ENCODE peak calls at places on chromosomes 1 and 21, in five cellular contexts. One of them, this sample, is unnamed.

GRCh38 chr1:226699166-226699565 is 39.9 kb downstream of the ITPKB start:
- DNase-seq in PC-3: no peak
- DNase-seq in neural progenitor cell: no peak
- DNase-seq in hepatocyte: no peak
- DNase-seq in GM23338: no peak
- DNase-seq in this sample: no peak

GRCh38 chr21:42237161-42237560 is 18.2 kb downstream of the ABCG1 start:
- DNase-seq in PC-3: no peak
- DNase-seq in neural progenitor cell: no peak
- DNase-seq in hepatocyte: no peak
- DNase-seq in GM23338: no peak
- DNase-seq in this sample: no peak

GRCh38 chr1:231421616-231421970 is 494 bp downstream of the EGLN1 start:
- DNase-seq in PC-3: peak; percentile 57
- DNase-seq in neural progenitor cell: no peak
- DNase-seq in hepatocyte: peak; percentile 74
- DNase-seq in GM23338: no peak
- DNase-seq in this sample: peak; percentile 63

GRCh38 chr1:85358702-85359438 is 82.4 kb upstream of the BCL10 start:
- DNase-seq in PC-3: peak; percentile 30
- DNase-seq in neural progenitor cell: no peak
- DNase-seq in hepatocyte: no peak
- DNase-seq in GM23338: no peak
- DNase-seq in this sample: no peak

GRCh38 chr1:19769211-19769932 is 30.3 kb downstream of the TMCO4 start:
- DNase-seq in PC-3: no peak
- DNase-seq in neural progenitor cell: no peak
- DNase-seq in hepatocyte: no peak
- DNase-seq in GM23338: no peak
- DNase-seq in this sample: no peak

GRCh38 chr1:185439727-185440415 is 122.8 kb upstream of the IVNS1ABP start:
- DNase-seq in PC-3: peak; percentile 83
- DNase-seq in neural progenitor cell: no peak
- DNase-seq in hepatocyte: peak; percentile 57
- DNase-seq in GM23338: no peak
- DNase-seq in this sample: no peak

GRCh38 chr1:232211149-232211548 is 418.8 kb downstream of the SIPA1L2 start:
- DNase-seq in PC-3: peak; percentile 28
- DNase-seq in neural progenitor cell: peak; percentile 20
- DNase-seq in hepatocyte: no peak
- DNase-seq in GM23338: peak; percentile 78
- DNase-seq in this sample: no peak

GRCh38 chr1:15023976-15024375 is 129.6 kb upstream of the TMEM51 start:
- DNase-seq in PC-3: no peak
- DNase-seq in neural progenitor cell: no peak
- DNase-seq in hepatocyte: no peak
- DNase-seq in GM23338: no peak
- DNase-seq in this sample: no peak

GRCh38 chr1:36446261-36446660 is 4.0 kb downstream of the OSCP1 start:
- DNase-seq in PC-3: no peak
- DNase-seq in neural progenitor cell: peak; percentile 64
- DNase-seq in hepatocyte: no peak
- DNase-seq in GM23338: peak; percentile 86
- DNase-seq in this sample: no peak

GRCh38 chr21:18023099-18023498 is 203.9 kb upstream of the C21orf91 start:
- DNase-seq in PC-3: no peak
- DNase-seq in neural progenitor cell: peak; percentile 47
- DNase-seq in hepatocyte: no peak
- DNase-seq in GM23338: peak; percentile 17
- DNase-seq in this sample: no peak

GRCh38 chr1:3464649-3465025 is 10.2 kb downstream of the ARHGEF16 start:
- DNase-seq in PC-3: no peak
- DNase-seq in neural progenitor cell: no peak
- DNase-seq in hepatocyte: no peak
- DNase-seq in GM23338: no peak
- DNase-seq in this sample: no peak

GRCh38 chr21:45970674-45971486 is 10.7 kb upstream of the COL6A1 start:
- DNase-seq in PC-3: peak; percentile 62
- DNase-seq in neural progenitor cell: peak; percentile 82
- DNase-seq in hepatocyte: peak; percentile 83
- DNase-seq in GM23338: peak; percentile 79
- DNase-seq in this sample: peak; percentile 33

GRCh38 chr1:37940299-37940947 is 6.4 kb downstream of the INPP5B start:
- DNase-seq in PC-3: no peak
- DNase-seq in neural progenitor cell: no peak
- DNase-seq in hepatocyte: peak; percentile 44
- DNase-seq in GM23338: no peak
- DNase-seq in this sample: no peak

GRCh38 chr21:32320726-32321125 is 22.1 kb downstream of the MRAP start:
- DNase-seq in PC-3: no peak
- DNase-seq in neural progenitor cell: no peak
- DNase-seq in hepatocyte: no peak
- DNase-seq in GM23338: no peak
- DNase-seq in this sample: no peak

GRCh38 chr1:1162597-1163537 is 10.8 kb upstream of the TTLL10 start:
- DNase-seq in PC-3: peak; percentile 97
- DNase-seq in neural progenitor cell: no peak
- DNase-seq in hepatocyte: peak; percentile 93
- DNase-seq in GM23338: peak; percentile 72
- DNase-seq in this sample: no peak

GRCh38 chr1:70264875-70265274 is 43.7 kb downstream of the SRSF11 start:
- DNase-seq in PC-3: no peak
- DNase-seq in neural progenitor cell: peak; percentile 5
- DNase-seq in hepatocyte: no peak
- DNase-seq in GM23338: no peak
- DNase-seq in this sample: no peak

GRCh38 chr1:29569971-29570634 is 333.8 kb downstream of the PTPRU start:
- DNase-seq in PC-3: peak; percentile 99
- DNase-seq in neural progenitor cell: no peak
- DNase-seq in hepatocyte: peak; percentile 65
- DNase-seq in GM23338: no peak
- DNase-seq in this sample: no peak

GRCh38 chr21:29301703-29302102 is 3.0 kb downstream of the BACH1 start:
- DNase-seq in PC-3: no peak
- DNase-seq in neural progenitor cell: no peak
- DNase-seq in hepatocyte: no peak
- DNase-seq in GM23338: no peak
- DNase-seq in this sample: no peak
- H3K4me3 ChIP-seq in PC-3: peak overlapping the region; percentile 85
- H3K4me3 ChIP-seq in neural progenitor cell: no peak overlapping the region
- H3K4me3 ChIP-seq in hepatocyte: peak overlapping the region; percentile 93
- H3K4me3 ChIP-seq in GM23338: peak overlapping the region; percentile 31
- H3K4me3 ChIP-seq in this sample: no peak overlapping the region

GRCh38 chr1:201715801-201716741 is 112.9 kb upstream of the IPO9 start:
- DNase-seq in PC-3: no peak
- DNase-seq in neural progenitor cell: no peak
- DNase-seq in hepatocyte: no peak
- DNase-seq in GM23338: no peak
- DNase-seq in this sample: no peak
- TF ChIP-seq EZH2 in PC-3: no peak
- TF ChIP-seq EZH2 in neural progenitor cell: no peak
- TF ChIP-seq EZH2 in hepatocyte: no peak
- TF ChIP-seq EZH2 in GM23338: no peak
- TF ChIP-seq EZH2 in this sample: no peak

GRCh38 chr21:20004353-20004752 is 993.9 kb upstream of the NCAM2 start:
- DNase-seq in PC-3: no peak
- DNase-seq in neural progenitor cell: no peak
- DNase-seq in hepatocyte: no peak
- DNase-seq in GM23338: peak; percentile 28
- DNase-seq in this sample: no peak

GRCh38 chr21:19998450-19998849 is 999.8 kb upstream of the NCAM2 start:
- DNase-seq in PC-3: no peak
- DNase-seq in neural progenitor cell: no peak
- DNase-seq in hepatocyte: no peak
- DNase-seq in GM23338: no peak
- DNase-seq in this sample: no peak

GRCh38 chr21:19995253-19995652 is 1003.0 kb upstream of the NCAM2 start:
- DNase-seq in PC-3: no peak
- DNase-seq in neural progenitor cell: no peak
- DNase-seq in hepatocyte: no peak
- DNase-seq in GM23338: no peak
- DNase-seq in this sample: no peak

DNA sequence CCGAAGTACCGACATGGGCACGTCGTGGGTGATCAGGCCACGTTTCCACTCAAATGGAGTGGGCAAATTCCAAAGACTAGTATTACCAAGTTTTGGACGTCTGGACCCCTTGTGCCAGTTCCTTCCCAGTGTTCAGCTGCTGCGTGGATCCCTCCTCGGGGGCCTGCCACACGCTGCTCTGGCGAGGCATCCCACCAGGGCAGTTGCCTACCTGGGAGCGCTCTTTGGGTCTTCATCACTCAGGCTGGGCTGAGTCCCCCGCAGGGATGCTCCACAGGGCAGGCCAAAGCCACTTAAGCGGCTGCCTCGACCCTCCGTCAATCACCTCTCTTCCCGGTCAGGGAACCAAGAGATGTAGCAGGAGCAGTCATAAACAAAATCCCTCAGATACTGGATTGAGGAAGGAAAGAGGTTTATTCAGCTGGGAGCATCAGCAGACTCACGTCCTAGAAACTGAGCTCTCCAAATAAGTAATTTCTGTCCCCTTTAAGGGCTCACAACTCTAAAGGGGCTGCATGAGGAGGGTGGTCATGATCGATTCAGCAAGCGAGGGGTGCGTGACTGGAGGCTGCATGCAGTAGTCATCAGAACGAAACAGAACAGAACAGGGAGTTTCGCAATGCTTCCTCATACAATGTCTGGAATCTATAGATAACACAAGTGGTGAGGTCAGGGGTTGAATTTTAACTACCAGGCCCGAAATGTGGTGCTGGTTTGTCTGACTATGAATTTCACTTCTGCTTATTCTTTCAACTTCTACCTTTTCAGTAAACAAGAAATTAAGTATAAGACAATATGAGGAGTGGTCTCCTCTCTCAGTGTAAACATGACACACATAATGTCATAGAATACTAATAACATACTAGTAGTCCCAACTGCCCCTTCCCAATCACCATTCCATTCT is 998.6 kb upstream of the NCAM2 start:
- DNase-seq in PC-3: no peak
- DNase-seq in neural progenitor cell: no peak
- DNase-seq in hepatocyte: peak; percentile 15
- DNase-seq in GM23338: no peak
- DNase-seq in this sample: no peak
- TF ChIP-seq EZH2phosphoT487 in PC-3: no peak
- TF ChIP-seq EZH2phosphoT487 in neural progenitor cell: no peak
- TF ChIP-seq EZH2phosphoT487 in hepatocyte: no peak
- TF ChIP-seq EZH2phosphoT487 in GM23338: no peak
- TF ChIP-seq EZH2phosphoT487 in this sample: no peak

GRCh38 chr21:40099809-40100208 is 232.6 kb downstream of the PCP4 start:
- DNase-seq in PC-3: no peak
- DNase-seq in neural progenitor cell: no peak
- DNase-seq in hepatocyte: no peak
- DNase-seq in GM23338: no peak
- DNase-seq in this sample: no peak
- H3K4me3 ChIP-seq in PC-3: no peak overlapping the region
- H3K4me3 ChIP-seq in neural progenitor cell: no peak overlapping the region
- H3K4me3 ChIP-seq in hepatocyte: no peak overlapping the region
- H3K4me3 ChIP-seq in GM23338: no peak overlapping the region
- H3K4me3 ChIP-seq in this sample: no peak overlapping the region

This sample was measured in MM.1S.